ENCODE peak calls at places on chromosomes 16 and 17, in nine cellular contexts. One of them, this sample, is unnamed. For H3K27me3, the result is how much of the 10 kb centered on the place peaks cover.

GRCh38 chr16:85370881-85371651 is 242.1 kb upstream of the GSE1 start:
- DNase-seq in HAP-1: no peak
- DNase-seq in endodermal cell: no peak
- DNase-seq in H1: no peak
- DNase-seq in bronchial epithelial cell: peak
- DNase-seq in PC-9: no peak
- DNase-seq in ovary: no peak
- DNase-seq in heart right ventricle: no peak
- DNase-seq in CD8-positive, alpha-beta T cell: no peak
- DNase-seq in this sample: no peak

GRCh38 chr17:78484300-78485159 is 92.7 kb downstream of the DNAH17 start:
- DNase-seq in ovary: no peak
- DNase-seq in H1: no peak
- DNase-seq in CD8-positive, alpha-beta T cell: peak
- DNase-seq in bronchial epithelial cell: no peak
- DNase-seq in HAP-1: peak
- DNase-seq in PC-9: no peak
- DNase-seq in heart right ventricle: no peak
- DNase-seq in endodermal cell: peak
- DNase-seq in this sample: no peak

GRCh38 chr16:85471469-85472431 is 141.4 kb upstream of the GSE1 start:
- DNase-seq in endodermal cell: no peak
- DNase-seq in bronchial epithelial cell: peak
- DNase-seq in heart right ventricle: no peak
- DNase-seq in ovary: peak
- DNase-seq in PC-9: peak
- DNase-seq in CD8-positive, alpha-beta T cell: no peak
- DNase-seq in HAP-1: no peak
- DNase-seq in H1: no peak
- DNase-seq in this sample: no peak

GRCh38 chr17:81512984-81513668 is 527 bp upstream of the ACTG1 start:
- DNase-seq in CD8-positive, alpha-beta T cell: peak
- DNase-seq in bronchial epithelial cell: peak
- DNase-seq in ovary: peak
- DNase-seq in heart right ventricle: peak
- DNase-seq in endodermal cell: peak
- DNase-seq in PC-9: no peak
- DNase-seq in HAP-1: peak
- DNase-seq in H1: no peak
- DNase-seq in this sample: peak

GRCh38 chr17:60442271-60443201 is 20.2 kb downstream of the CHCT1 start:
- DNase-seq in bronchial epithelial cell: peak
- DNase-seq in CD8-positive, alpha-beta T cell: no peak
- DNase-seq in HAP-1: no peak
- DNase-seq in endodermal cell: no peak
- DNase-seq in heart right ventricle: no peak
- DNase-seq in H1: no peak
- DNase-seq in ovary: no peak
- DNase-seq in PC-9: no peak
- DNase-seq in this sample: no peak

GRCh38 chr17:144936-145670 is 7.7 kb downstream of the SCGB1C2 start:
- DNase-seq in endodermal cell: no peak
- DNase-seq in H1: no peak
- DNase-seq in PC-9: no peak
- DNase-seq in heart right ventricle: peak
- DNase-seq in HAP-1: peak
- DNase-seq in bronchial epithelial cell: no peak
- DNase-seq in CD8-positive, alpha-beta T cell: no peak
- DNase-seq in ovary: peak
- DNase-seq in this sample: no peak

GRCh38 chr16:8956265-8957060 is 7.2 kb downstream of the USP7 start:
- DNase-seq in endodermal cell: no peak
- DNase-seq in CD8-positive, alpha-beta T cell: no peak
- DNase-seq in heart right ventricle: no peak
- DNase-seq in bronchial epithelial cell: no peak
- DNase-seq in ovary: no peak
- DNase-seq in H1: no peak
- DNase-seq in PC-9: no peak
- DNase-seq in HAP-1: no peak
- DNase-seq in this sample: no peak

GRCh38 chr17:77479817-77480508 is 339.2 kb downstream of the SEC14L1 start:
- DNase-seq in ovary: no peak
- DNase-seq in heart right ventricle: no peak
- DNase-seq in PC-9: no peak
- DNase-seq in bronchial epithelial cell: no peak
- DNase-seq in H1: no peak
- DNase-seq in CD8-positive, alpha-beta T cell: no peak
- DNase-seq in endodermal cell: peak
- DNase-seq in HAP-1: no peak
- DNase-seq in this sample: no peak

GRCh38 chr16:16144416-16144815 is 78.9 kb downstream of the ABCC6 start:
- DNase-seq in HAP-1: no peak
- DNase-seq in heart right ventricle: no peak
- DNase-seq in ovary: no peak
- DNase-seq in bronchial epithelial cell: peak
- DNase-seq in CD8-positive, alpha-beta T cell: no peak
- DNase-seq in PC-9: no peak
- DNase-seq in H1: no peak
- DNase-seq in endodermal cell: no peak
- DNase-seq in this sample: no peak

GRCh38 chr17:60154616-60155426 is 5.0 kb downstream of the CA4 start:
- DNase-seq in CD8-positive, alpha-beta T cell: no peak
- DNase-seq in PC-9: no peak
- DNase-seq in H1: no peak
- DNase-seq in heart right ventricle: peak
- DNase-seq in bronchial epithelial cell: peak
- DNase-seq in endodermal cell: peak
- DNase-seq in HAP-1: peak
- DNase-seq in ovary: no peak
- DNase-seq in this sample: no peak

GRCh38 chr17:53934931-53935330 is 112.2 kb downstream of the KIF2B start:
- DNase-seq in CD8-positive, alpha-beta T cell: no peak
- DNase-seq in endodermal cell: no peak
- DNase-seq in heart right ventricle: no peak
- DNase-seq in bronchial epithelial cell: no peak
- DNase-seq in PC-9: no peak
- DNase-seq in H1: no peak
- DNase-seq in ovary: no peak
- DNase-seq in HAP-1: no peak
- DNase-seq in this sample: no peak

GRCh38 chr16:8675183-8676159 is 1.1 kb downstream of the ABAT start:
- DNase-seq in heart right ventricle: peak
- DNase-seq in bronchial epithelial cell: peak
- DNase-seq in HAP-1: no peak
- DNase-seq in H1: no peak
- DNase-seq in PC-9: no peak
- DNase-seq in CD8-positive, alpha-beta T cell: peak
- DNase-seq in endodermal cell: no peak
- DNase-seq in ovary: no peak
- DNase-seq in this sample: peak

GRCh38 chr17:61294777-61295176 is 104.9 kb upstream of the TBX2 start:
- DNase-seq in endodermal cell: peak
- DNase-seq in H1: no peak
- DNase-seq in heart right ventricle: no peak
- DNase-seq in PC-9: no peak
- DNase-seq in ovary: no peak
- DNase-seq in CD8-positive, alpha-beta T cell: no peak
- DNase-seq in HAP-1: no peak
- DNase-seq in bronchial epithelial cell: peak
- DNase-seq in this sample: no peak

GRCh38 chr17:38886643-38887010 is 16.8 kb downstream of the LASP1 start:
- DNase-seq in HAP-1: no peak
- DNase-seq in bronchial epithelial cell: no peak
- DNase-seq in H1: no peak
- DNase-seq in ovary: no peak
- DNase-seq in endodermal cell: no peak
- DNase-seq in PC-9: no peak
- DNase-seq in CD8-positive, alpha-beta T cell: no peak
- DNase-seq in heart right ventricle: no peak
- DNase-seq in this sample: no peak

GRCh38 chr17:38885044-38885727 is 15.3 kb downstream of the LASP1 start:
- DNase-seq in ovary: no peak
- DNase-seq in heart right ventricle: no peak
- DNase-seq in endodermal cell: peak
- DNase-seq in H1: no peak
- DNase-seq in HAP-1: no peak
- DNase-seq in PC-9: no peak
- DNase-seq in CD8-positive, alpha-beta T cell: no peak
- DNase-seq in bronchial epithelial cell: no peak
- DNase-seq in this sample: no peak

GRCh38 chr17:38883592-38884526 is 14.0 kb downstream of the LASP1 start:
- DNase-seq in ovary: no peak
- DNase-seq in CD8-positive, alpha-beta T cell: no peak
- DNase-seq in endodermal cell: peak
- DNase-seq in PC-9: no peak
- DNase-seq in H1: no peak
- DNase-seq in HAP-1: peak
- DNase-seq in heart right ventricle: peak
- DNase-seq in bronchial epithelial cell: no peak
- DNase-seq in this sample: no peak

GRCh38 chr17:38888842-38889241 is 19.0 kb downstream of the LASP1 start:
- DNase-seq in CD8-positive, alpha-beta T cell: no peak
- DNase-seq in ovary: no peak
- DNase-seq in PC-9: no peak
- DNase-seq in endodermal cell: no peak
- DNase-seq in bronchial epithelial cell: no peak
- DNase-seq in H1: no peak
- DNase-seq in heart right ventricle: no peak
- DNase-seq in HAP-1: no peak
- DNase-seq in this sample: no peak

GRCh38 chr17:38885728-38886642 is 16.1 kb downstream of the LASP1 start:
- DNase-seq in CD8-positive, alpha-beta T cell: no peak
- DNase-seq in ovary: no peak
- DNase-seq in endodermal cell: peak
- DNase-seq in heart right ventricle: no peak
- DNase-seq in PC-9: no peak
- DNase-seq in H1: no peak
- DNase-seq in HAP-1: peak
- DNase-seq in bronchial epithelial cell: no peak
- DNase-seq in this sample: no peak
- H3K4me3 ChIP-seq in CD8-positive, alpha-beta T cell: peak
- H3K4me3 ChIP-seq in ovary: no peak
- H3K4me3 ChIP-seq in endodermal cell: no peak
- H3K4me3 ChIP-seq in heart right ventricle: no peak
- H3K4me3 ChIP-seq in PC-9: no peak
- H3K4me3 ChIP-seq in H1: peak
- H3K4me3 ChIP-seq in HAP-1: no peak
- H3K4me3 ChIP-seq in bronchial epithelial cell: no peak
- H3K4me3 ChIP-seq in this sample: no peak

GRCh38 chr17:6072611-6073010 is 2.4 kb downstream of the WSCD1 start:
- DNase-seq in bronchial epithelial cell: no peak
- DNase-seq in heart right ventricle: no peak
- DNase-seq in H1: no peak
- DNase-seq in ovary: no peak
- DNase-seq in endodermal cell: no peak
- DNase-seq in PC-9: no peak
- DNase-seq in CD8-positive, alpha-beta T cell: no peak
- DNase-seq in HAP-1: no peak
- DNase-seq in this sample: no peak

GRCh38 chr17:6070895-6071511 is 824 bp downstream of the WSCD1 start:
- DNase-seq in CD8-positive, alpha-beta T cell: no peak
- DNase-seq in endodermal cell: peak
- DNase-seq in heart right ventricle: peak
- DNase-seq in H1: no peak
- DNase-seq in HAP-1: peak
- DNase-seq in bronchial epithelial cell: no peak
- DNase-seq in PC-9: no peak
- DNase-seq in ovary: no peak
- DNase-seq in this sample: no peak

GRCh38 chr17:6072157-6072556 is 2.0 kb downstream of the WSCD1 start:
- DNase-seq in H1: no peak
- DNase-seq in bronchial epithelial cell: peak
- DNase-seq in CD8-positive, alpha-beta T cell: no peak
- DNase-seq in HAP-1: no peak
- DNase-seq in ovary: no peak
- DNase-seq in endodermal cell: no peak
- DNase-seq in heart right ventricle: no peak
- DNase-seq in PC-9: no peak
- DNase-seq in this sample: no peak

GRCh38 chr17:6070280-6070894 is at the start of gene WSCD1:
- DNase-seq in H1: no peak
- DNase-seq in CD8-positive, alpha-beta T cell: no peak
- DNase-seq in HAP-1: peak
- DNase-seq in heart right ventricle: no peak
- DNase-seq in PC-9: no peak
- DNase-seq in endodermal cell: peak
- DNase-seq in bronchial epithelial cell: no peak
- DNase-seq in ovary: no peak
- DNase-seq in this sample: no peak

DNA sequence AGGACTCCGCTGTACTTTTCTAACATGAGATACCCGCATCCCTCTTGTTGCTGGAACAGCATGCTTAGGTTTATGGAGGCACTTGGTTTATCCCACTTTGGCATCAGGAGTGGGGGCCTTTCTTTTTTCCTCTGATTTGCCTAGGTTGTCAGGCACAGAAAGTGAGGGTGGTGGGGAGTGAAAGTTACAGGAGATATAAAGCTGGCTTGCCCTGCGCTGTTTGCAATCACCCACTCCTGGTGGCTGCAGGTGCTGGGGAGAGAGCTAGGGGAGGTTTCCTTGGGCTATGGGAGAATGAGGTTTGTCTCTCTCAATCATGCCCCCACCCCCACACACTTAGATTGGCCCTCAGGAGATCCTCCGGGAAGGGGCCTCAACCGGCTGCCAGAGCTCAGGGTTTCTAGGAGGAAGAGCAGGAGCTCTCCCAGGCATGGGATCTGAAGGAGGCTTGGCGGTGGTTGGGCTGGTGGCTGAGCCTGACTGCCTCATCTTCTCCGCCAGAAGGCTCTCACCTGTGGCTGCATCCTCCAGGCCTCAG is 1.4 kb downstream of the WSCD1 start:
- DNase-seq in H1: no peak
- DNase-seq in CD8-positive, alpha-beta T cell: no peak
- DNase-seq in bronchial epithelial cell: no peak
- DNase-seq in heart right ventricle: no peak
- DNase-seq in HAP-1: no peak
- DNase-seq in ovary: no peak
- DNase-seq in endodermal cell: no peak
- DNase-seq in PC-9: no peak
- DNase-seq in this sample: no peak
- H3K27me3 ChIP-seq in H1: under half
- H3K27me3 ChIP-seq in CD8-positive, alpha-beta T cell: under half
- H3K27me3 ChIP-seq in bronchial epithelial cell: under half
- H3K27me3 ChIP-seq in heart right ventricle: under half
- H3K27me3 ChIP-seq in HAP-1: under half
- H3K27me3 ChIP-seq in ovary: under half
- H3K27me3 ChIP-seq in endodermal cell: half or more
- H3K27me3 ChIP-seq in PC-9: half or more
- H3K27me3 ChIP-seq in this sample: under half

GRCh38 chr16:73051903-73052302 is 4.0 kb upstream of the ZFHX3 start:
- DNase-seq in heart right ventricle: no peak
- DNase-seq in CD8-positive, alpha-beta T cell: no peak
- DNase-seq in PC-9: no peak
- DNase-seq in endodermal cell: no peak
- DNase-seq in H1: no peak
- DNase-seq in HAP-1: no peak
- DNase-seq in bronchial epithelial cell: no peak
- DNase-seq in ovary: no peak
- DNase-seq in this sample: no peak
- H3K4me3 ChIP-seq in heart right ventricle: no peak
- H3K4me3 ChIP-seq in CD8-positive, alpha-beta T cell: no peak
- H3K4me3 ChIP-seq in PC-9: no peak
- H3K4me3 ChIP-seq in endodermal cell: no peak
- H3K4me3 ChIP-seq in H1: no peak
- H3K4me3 ChIP-seq in HAP-1: no peak
- H3K4me3 ChIP-seq in bronchial epithelial cell: no peak
- H3K4me3 ChIP-seq in ovary: no peak
- H3K4me3 ChIP-seq in this sample: no peak

GRCh38 chr17:64387545-64388171 is 3.0 kb downstream of the PECAM1 start:
- DNase-seq in CD8-positive, alpha-beta T cell: no peak
- DNase-seq in bronchial epithelial cell: no peak
- DNase-seq in heart right ventricle: peak
- DNase-seq in H1: no peak
- DNase-seq in PC-9: no peak
- DNase-seq in ovary: no peak
- DNase-seq in endodermal cell: peak
- DNase-seq in HAP-1: no peak
- DNase-seq in this sample: no peak
- H3K27me3 ChIP-seq in CD8-positive, alpha-beta T cell: under half
- H3K27me3 ChIP-seq in bronchial epithelial cell: under half
- H3K27me3 ChIP-seq in heart right ventricle: under half
- H3K27me3 ChIP-seq in H1: under half
- H3K27me3 ChIP-seq in PC-9: under half
- H3K27me3 ChIP-seq in ovary: under half
- H3K27me3 ChIP-seq in endodermal cell: under half
- H3K27me3 ChIP-seq in HAP-1: under half
- H3K27me3 ChIP-seq in this sample: under half